ENCODE peak calls at places on chromosomes 12 and 14, in nine cellular contexts. X is NCI-H1105; C is stimulated activated CD4-positive, alpha-beta T cell treated with anti-CD3 and anti-CD28 coated beads, Interleukin-2, amount 100 ng/mL, for 24 hours; Z is Caco-2; H is activated CD4-positive, alpha-beta T cell treated with anti-CD3 and anti-CD28 coated beads, Interleukin-2, amount 50 U/mL, for 1 hour; A is NCI-H2081; Y is heart right ventricle; R is lower leg skin; J is amniotic stem cell. K is an unnamed sample.

GRCh38 chr14:101187816-101188570 is 284.5 kb upstream of the RTL1 start:
- DNase-seq in X (no peak), C (no peak), Z (no peak), H (no peak), A (no peak), Y (no peak), R (no peak), J (no peak), K (no peak)

GRCh38 chr14:21653331-21653885 is at the start of gene OR4E2:
- DNase-seq in X (no peak), C (no peak), Z (no peak), H (no peak), A (no peak), Y (no peak), R (no peak), J (no peak), K (no peak)

GRCh38 chr12:62799126-62799736 is 135.7 kb downstream of the PPM1H start:
- DNase-seq in X (peak), C (peak), Z (peak), H (peak), A (peak), Y (no peak), R (peak), J (peak), K (no peak)

GRCh38 chr12:53481957-53482586 is 17.2 kb downstream of the MAP3K12 start:
- DNase-seq in X (no peak), C (no peak), Z (peak), H (no peak), A (no peak), Y (no peak), R (no peak), J (no peak), K (no peak)

GRCh38 chr14:98198385-98198784 is 1073.6 kb downstream of the BCL11B start:
- DNase-seq in X (no peak), C (peak), Z (no peak), H (peak), A (no peak), Y (no peak), R (no peak), J (no peak), K (no peak)

GRCh38 chr12:4448943-4449861 is 3.6 kb upstream of the FGF6 start:
- DNase-seq in X (no peak), C (no peak), Z (no peak), H (no peak), A (no peak), Y (no peak), R (no peak), J (no peak), K (no peak)

GRCh38 chr12:109704371-109705098 is 9.1 kb upstream of the FAM222A start:
- DNase-seq in X (no peak), C (no peak), Z (no peak), H (no peak), A (no peak), Y (no peak), R (no peak), J (no peak), K (no peak)

GRCh38 chr12:103757248-103757647 is 83.8 kb downstream of the NT5DC3 start:
- DNase-seq in X (no peak), C (no peak), Z (no peak), H (no peak), A (no peak), Y (no peak), R (no peak), J (no peak), K (no peak)

GRCh38 chr12:108843187-108843586 is 14.2 kb downstream of the SSH1 start:
- DNase-seq in X (no peak), C (no peak), Z (no peak), H (no peak), A (no peak), Y (no peak), R (no peak), J (no peak), K (no peak)

GRCh38 chr12:101552277-101552676 is 42.5 kb upstream of the MYBPC1 start:
- DNase-seq in X (no peak), C (no peak), Z (no peak), H (no peak), A (no peak), Y (peak), R (peak), J (no peak), K (no peak)

GRCh38 chr12:14729586-14729985 is 33.2 kb upstream of the GUCY2C start:
- DNase-seq in X (no peak), C (no peak), Z (no peak), H (no peak), A (no peak), Y (no peak), R (no peak), J (no peak), K (no peak)

GRCh38 chr14:36057452-36058142 is 118.9 kb downstream of the PTCSC3 start:
- DNase-seq in X (peak), C (no peak), Z (no peak), H (no peak), A (peak), Y (no peak), R (no peak), J (no peak), K (no peak)

GRCh38 chr12:27919671-27920235 is 52.8 kb downstream of the PTHLH start:
- DNase-seq in X (no peak), C (no peak), Z (no peak), H (no peak), A (no peak), Y (no peak), R (no peak), J (no peak), K (no peak)

GRCh38 chr12:75662501-75663159 is 151.2 kb upstream of the KRR1 start:
- DNase-seq in X (no peak), C (no peak), Z (no peak), H (no peak), A (no peak), Y (no peak), R (no peak), J (no peak), K (no peak)

GRCh38 chr12:89051065-89051677 is 301.1 kb downstream of the DUSP6 start:
- DNase-seq in X (peak), C (peak), Z (no peak), H (peak), A (peak), Y (no peak), R (peak), J (peak), K (no peak)

GRCh38 chr12:67807808-67808207 is 159.3 kb downstream of the DYRK2 start:
- DNase-seq in X (no peak), C (no peak), Z (no peak), H (no peak), A (no peak), Y (no peak), R (no peak), J (no peak), K (no peak)

GRCh38 chr12:120265483-120266179 is at the start of gene PXN:
- DNase-seq in X (peak), C (peak), Z (peak), H (peak), A (peak), Y (peak), R (peak), J (peak), K (peak)

GRCh38 chr12:76277480-76277879 is 70.7 kb downstream of the BBS10 start:
- DNase-seq in X (no peak), C (no peak), Z (no peak), H (no peak), A (no peak), Y (no peak), R (no peak), J (no peak), K (no peak)

GRCh38 chr14:69637503-69638030 is 26.2 kb downstream of the SUSD6 start:
- DNase-seq in X (no peak), C (no peak), Z (peak), H (no peak), A (no peak), Y (peak), R (no peak), J (no peak), K (peak)

GRCh38 chr12:103820881-103821489 is 20.0 kb downstream of the NT5DC3 start:
- DNase-seq in X (no peak), C (no peak), Z (no peak), H (no peak), A (no peak), Y (no peak), R (no peak), J (no peak), K (no peak)

GRCh38 chr12:92253301-92253700 is 107.7 kb upstream of the BTG1 start:
- DNase-seq in X (no peak), C (no peak), Z (no peak), H (no peak), A (no peak), Y (no peak), R (no peak), J (no peak), K (no peak)

GRCh38 chr12:32895688-32896437 is 714 bp downstream of the PKP2 start:
- DNase-seq in X (peak), C (no peak), Z (peak), H (no peak), A (peak), Y (peak), R (peak), J (no peak), K (peak)

GRCh38 chr14:76957224-76957881 is 71.2 kb downstream of the IRF2BPL start:
- DNase-seq in X (peak), C (peak), Z (no peak), H (no peak), A (peak), Y (no peak), R (no peak), J (no peak), K (no peak)

GRCh38 chr12:60120199-60120598 is 524.4 kb downstream of the SLC16A7 start:
- DNase-seq in X (no peak), C (no peak), Z (no peak), H (no peak), A (no peak), Y (no peak), R (no peak), J (no peak), K (no peak)

GRCh38 chr12:13941258-13942249 is 39.8 kb downstream of the GRIN2B start:
- DNase-seq in X (peak), C (no peak), Z (peak), H (no peak), A (peak), Y (no peak), R (peak), J (no peak), K (no peak)

GRCh38 chr12:13981296-13981962 is at the start of gene GRIN2B:
- DNase-seq in X (no peak), C (no peak), Z (peak), H (no peak), A (peak), Y (no peak), R (no peak), J (no peak), K (no peak)

GRCh38 chr12:132495165-132495544 is 5.2 kb downstream of the FBRSL1 start:
- DNase-seq in X (no peak), C (no peak), Z (no peak), H (no peak), A (no peak), Y (no peak), R (no peak), J (no peak), K (no peak)

GRCh38 chr12:48084841-48085460 is 20.9 kb downstream of the SENP1 start:
- DNase-seq in X (no peak), C (no peak), Z (no peak), H (no peak), A (no peak), Y (no peak), R (no peak), J (no peak), K (no peak)

GRCh38 chr14:63308723-63309317 is 9.9 kb downstream of the GPHB5 start:
- DNase-seq in X (peak), C (no peak), Z (peak), H (peak), A (peak), Y (no peak), R (no peak), J (no peak), K (no peak)

K was measured in left ventricle myocardium inferior.